ENCODE peak calls at places on chromosomes 2 and 18, in seven cellular contexts. J, K, W, U, O, R and X are unnamed samples. For H3K9me3 and H3K27me3, the result is how much of the 10 kb centered on the place peaks cover.

GRCh38 chr2:42125887-42126594 is 43.1 kb upstream of the EML4 start:
- DNase-seq in J (no peak), K (peak), R (peak), U (no peak), W (no peak), O (no peak), X (peak)

GRCh38 chr2:101844055-101844635 is 146.6 kb downstream of the MAP4K4 start:
- DNase-seq in O (no peak), J (no peak), R (no peak), W (no peak), U (no peak), K (no peak), X (no peak)

GRCh38 chr18:69397096-69397495 is 3.6 kb upstream of the DOK6 start:
- DNase-seq in J (no peak), O (no peak), W (no peak), U (no peak), K (peak), R (no peak), X (no peak)

GRCh38 chr2:36861896-36862295 is 104.4 kb downstream of the STRN start:
- DNase-seq in W (no peak), K (no peak), U (no peak), R (no peak), J (no peak), O (no peak), X (no peak)

GRCh38 chr2:101109451-101110140 is 41.6 kb downstream of the TBC1D8 start:
- DNase-seq in U (no peak), K (no peak), R (no peak), W (no peak), J (no peak), O (peak), X (no peak)

GRCh38 chr2:207133862-207134519 is 31.8 kb downstream of the KLF7 start:
- DNase-seq in J (no peak), W (peak), K (peak), R (peak), O (no peak), U (no peak), X (peak)

GRCh38 chr2:195561205-195562032 is 95.6 kb upstream of the SLC39A10 start:
- DNase-seq in U (no peak), R (no peak), K (no peak), W (no peak), O (no peak), J (no peak), X (no peak)

GRCh38 chr2:49002750-49003149 is 151.6 kb downstream of the FSHR start:
- DNase-seq in R (peak), J (no peak), K (no peak), W (no peak), U (no peak), O (no peak), X (no peak)

GRCh38 chr18:9017900-9018217 is 84.6 kb upstream of the NDUFV2 start:
- DNase-seq in O (no peak), U (no peak), J (no peak), R (no peak), K (no peak), W (no peak), X (no peak)

GRCh38 chr18:47701133-47701532 is 229.3 kb downstream of the SMAD2 start:
- DNase-seq in O (no peak), J (no peak), R (no peak), U (no peak), K (no peak), W (no peak), X (no peak)

GRCh38 chr18:68532328-68532885 is 182.5 kb downstream of the TMX3 start:
- DNase-seq in O (no peak), J (no peak), R (no peak), K (peak), U (no peak), W (no peak), X (no peak)

GRCh38 chr18:9147440-9148238 is 11.1 kb downstream of the ANKRD12 start:
- DNase-seq in W (no peak), J (peak), K (peak), U (peak), R (no peak), O (peak), X (peak)

GRCh38 chr18:26436176-26437031 is 111.9 kb downstream of the KCTD1 start:
- DNase-seq in K (no peak), W (no peak), J (no peak), R (no peak), O (no peak), U (peak), X (no peak)

GRCh38 chr18:74456409-74457042 is 582 bp downstream of the DIPK1C start:
- DNase-seq in O (peak), W (no peak), K (peak), U (no peak), R (no peak), J (no peak), X (no peak)

GRCh38 chr2:132581917-132582316 is 88.1 kb downstream of the LYPD1 start:
- DNase-seq in W (no peak), K (no peak), U (no peak), O (no peak), J (no peak), R (peak), X (no peak)

GRCh38 chr2:180115675-180116074 is 108.6 kb upstream of the CWC22 start:
- DNase-seq in O (no peak), R (no peak), K (no peak), J (no peak), W (no peak), U (no peak), X (no peak)

GRCh38 chr18:28438381-28438780 is 261.5 kb upstream of the CDH2 start:
- DNase-seq in O (no peak), U (no peak), K (no peak), J (no peak), W (no peak), R (no peak), X (no peak)

GRCh38 chr18:47717257-47717656 is 213.2 kb downstream of the SMAD2 start:
- DNase-seq in K (no peak), J (no peak), W (no peak), O (no peak), R (no peak), U (no peak), X (no peak)

GRCh38 chr2:33366473-33366872 is 110.0 kb upstream of the RASGRP3 start:
- DNase-seq in R (no peak), K (no peak), W (no peak), U (no peak), J (no peak), O (no peak), X (no peak)

GRCh38 chr2:6822394-6822793 is 43.3 kb downstream of the CMPK2 start:
- DNase-seq in W (no peak), O (no peak), J (no peak), K (no peak), U (no peak), R (no peak), X (no peak)

GRCh38 chr2:221818569-221818968 is 246.5 kb upstream of the EPHA4 start:
- DNase-seq in R (no peak), W (no peak), K (no peak), U (no peak), O (no peak), J (no peak), X (no peak)

GRCh38 chr2:196328088-196328680 is 156.8 kb upstream of the STK17B start:
- DNase-seq in O (no peak), K (no peak), W (no peak), J (no peak), U (no peak), R (no peak), X (no peak)

GRCh38 chr2:104933518-104933917 is 79.6 kb downstream of the POU3F3 start:
- DNase-seq in K (no peak), W (no peak), R (no peak), U (no peak), O (no peak), J (no peak), X (no peak)

GRCh38 chr2:220104871-220105351 is 477.5 kb downstream of the SLC4A3 start:
- DNase-seq in W (no peak), U (no peak), R (no peak), J (no peak), K (peak), O (peak), X (no peak)

GRCh38 chr18:58861353-58861752 is 3.3 kb upstream of the ZNF532 start:
- DNase-seq in U (no peak), K (peak), R (no peak), O (peak), J (no peak), W (no peak), X (no peak)

GRCh38 chr2:53234548-53234903 is 533.1 kb upstream of the CHAC2 start:
- DNase-seq in R (no peak), J (no peak), U (no peak), W (no peak), O (no peak), K (peak), X (no peak)

GRCh38 chr2:98751748-98752147 is 20.8 kb upstream of the MGAT4A start:
- DNase-seq in K (no peak), U (no peak), R (no peak), W (no peak), O (no peak), J (no peak), X (no peak)

GRCh38 chr2:147440694-147441093 is 404.1 kb upstream of the ACVR2A start:
- DNase-seq in O (no peak), U (no peak), R (no peak), K (peak), W (no peak), J (no peak), X (no peak)

GRCh38 chr18:8943900-8944870 is 158.3 kb upstream of the NDUFV2 start:
- DNase-seq in J (no peak), R (no peak), U (no peak), W (no peak), K (no peak), O (no peak), X (no peak)

GRCh38 chr2:32937602-32938450 is 8.9 kb upstream of the LTBP1 start:
- DNase-seq in O (peak), U (no peak), J (no peak), K (peak), R (no peak), W (no peak), X (no peak)

GRCh38 chr2:215483431-215483830 is 47.6 kb upstream of the FN1 start:
- DNase-seq in O (no peak), R (no peak), W (no peak), J (no peak), K (no peak), U (no peak), X (no peak)

GRCh38 chr18:43265465-43265864 is 11.8 kb downstream of the SYT4 start:
- DNase-seq in W (no peak), J (no peak), K (no peak), U (no peak), R (no peak), O (no peak), X (no peak)

GRCh38 chr2:237412646-237413292 is 1.2 kb downstream of the COL6A3 start:
- DNase-seq in J (no peak), R (no peak), K (no peak), W (no peak), O (no peak), U (no peak), X (no peak)

GRCh38 chr2:136423516-136423996 is 305.6 kb upstream of the CXCR4 start:
- DNase-seq in W (peak), J (peak), K (peak), U (peak), O (peak), R (peak), X (no peak)

GRCh38 chr2:240344904-240345303 is 90.6 kb upstream of the GPC1 start:
- DNase-seq in R (no peak), J (no peak), W (no peak), U (no peak), K (no peak), O (no peak), X (no peak)

GRCh38 chr2:67340118-67341011 is 56.8 kb upstream of the ETAA1 start:
- DNase-seq in J (no peak), O (peak), R (no peak), K (no peak), U (no peak), W (no peak), X (no peak)

GRCh38 chr18:79738565-79739439 is 58.9 kb upstream of the KCNG2 start:
- DNase-seq in K (no peak), U (no peak), J (no peak), W (no peak), R (peak), O (no peak), X (no peak)

GRCh38 chr2:138445227-138445626 is 56.3 kb upstream of the SPOPL start:
- DNase-seq in R (no peak), J (no peak), O (no peak), K (no peak), W (no peak), U (no peak), X (no peak)

GRCh38 chr2:20356042-20356441 is 5.4 kb upstream of the PUM2 start:
- DNase-seq in J (no peak), K (no peak), R (no peak), W (no peak), U (no peak), O (no peak), X (no peak)

GRCh38 chr2:107588960-107589542 is 237.6 kb upstream of the RGPD4 start:
- DNase-seq in K (no peak), J (no peak), R (no peak), O (no peak), W (no peak), U (no peak), X (no peak)

GRCh38 chr2:109440507-109441156 is 173.1 kb downstream of the SEPTIN10 start:
- DNase-seq in W (no peak), U (no peak), K (no peak), J (no peak), O (no peak), R (no peak), X (peak)
- H3K9me3 ChIP-seq in W (under half), U (under half), K (under half), J (under half), O (under half), R (under half), X (under half)

GRCh38 chr2:176088048-176088936 is 4.2 kb upstream of the HOXD13 start:
- DNase-seq in K (peak), R (no peak), U (peak), O (peak), J (peak), W (peak), X (no peak)
- H3K27me3 ChIP-seq in K (half or more), R (half or more), U (under half), O (half or more), J (half or more), W (half or more), X (half or more)

GRCh38 chr2:233801357-233802131 is 23.4 kb downstream of the MROH2A start:
- DNase-seq in O (no peak), K (no peak), U (no peak), J (no peak), W (no peak), R (no peak), X (no peak)
- TF ChIP-seq CTCF in O (no peak), K (no peak), U (no peak), J (no peak), W (no peak), R (no peak), X (no peak)

GRCh38 chr2:79554899-79555298 is 42.0 kb downstream of the CTNNA2 start:
- DNase-seq in W (no peak), O (no peak), R (no peak), J (no peak), K (no peak), U (no peak), X (no peak)
- H3K9me3 ChIP-seq in W (under half), O (under half), R (under half), J (under half), K (under half), U (half or more), X (under half)

GRCh38 chr2:54332386-54332785 is 76.4 kb upstream of the TSPYL6 start:
- DNase-seq in J (no peak), R (no peak), W (no peak), U (no peak), K (no peak), O (no peak), X (no peak)

GRCh38 chr2:54330226-54331094 is 74.4 kb upstream of the TSPYL6 start:
- DNase-seq in O (peak), W (peak), R (peak), K (peak), J (peak), U (peak), X (peak)

GRCh38 chr2:54331095-54331835 is 75.2 kb upstream of the TSPYL6 start:
- DNase-seq in J (no peak), K (no peak), U (no peak), W (no peak), O (no peak), R (no peak), X (no peak)

GRCh38 chr2:54325148-54325547 is 69.1 kb upstream of the TSPYL6 start:
- DNase-seq in K (no peak), O (no peak), U (no peak), J (no peak), W (no peak), R (no peak), X (no peak)

DNA sequence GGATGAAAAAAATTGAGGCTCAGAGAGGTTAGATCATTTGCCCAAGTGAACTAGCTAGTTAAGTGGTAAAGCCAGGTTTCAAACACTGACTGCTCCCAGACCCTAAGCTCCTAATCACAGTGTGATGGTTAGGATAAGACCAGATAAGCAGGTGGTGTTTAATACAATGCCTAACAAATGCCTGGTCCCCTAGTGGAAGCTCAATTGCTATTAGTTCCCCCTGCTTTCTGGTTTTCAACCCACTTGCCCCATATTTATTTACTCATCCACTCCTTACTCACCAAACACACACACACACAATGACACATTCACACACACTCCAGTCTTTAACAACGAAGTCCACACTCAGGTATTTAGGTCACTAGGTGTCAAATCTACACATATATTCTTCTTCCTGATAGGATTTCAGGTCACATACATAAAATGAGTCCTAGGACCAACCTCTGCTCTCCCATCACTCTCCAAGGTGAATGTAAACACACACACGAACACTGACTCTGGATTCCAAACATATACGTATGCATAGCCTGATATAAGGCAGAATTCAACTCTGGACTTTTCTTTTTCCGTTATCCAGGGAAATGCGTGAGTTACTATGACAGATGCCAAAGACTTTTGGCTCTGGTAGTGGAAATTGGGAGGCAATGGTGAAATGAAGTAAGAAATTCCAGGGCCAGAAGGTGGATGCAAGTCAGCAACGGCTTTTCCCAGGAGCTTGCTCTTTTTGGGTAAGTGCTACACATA is 73.6 kb upstream of the TSPYL6 start:
- DNase-seq in J (no peak), R (no peak), U (peak), O (no peak), K (no peak), W (no peak), X (no peak)
- H3K27me3 ChIP-seq in J (under half), R (under half), U (under half), O (under half), K (under half), W (under half), X (under half)

DNA sequence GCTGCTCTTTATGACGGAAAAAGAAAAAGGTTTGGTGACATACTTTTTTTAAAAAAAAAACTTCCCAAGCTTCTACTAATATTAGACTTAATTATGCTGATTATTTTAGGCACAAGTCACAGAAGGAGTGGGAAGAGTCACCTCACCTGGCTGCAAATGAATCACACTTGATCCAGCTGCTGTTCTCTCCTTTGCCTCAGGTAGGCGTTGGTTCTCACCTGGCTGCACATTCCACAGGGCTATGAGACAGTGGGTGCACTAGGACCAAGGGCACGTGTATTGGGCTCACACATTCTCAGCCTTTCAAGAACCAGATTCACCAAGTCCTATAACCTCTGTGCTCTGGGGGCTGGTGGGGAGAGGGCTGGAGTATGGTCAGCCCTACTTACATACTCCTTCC is 93.3 kb downstream of the TGFA start:
- DNase-seq in J (no peak), W (no peak), O (no peak), U (no peak), R (no peak), K (no peak), X (no peak)
- TF ChIP-seq CTCF in J (no peak), W (no peak), O (no peak), U (peak), R (no peak), K (no peak), X (no peak)

GRCh38 chr18:50895350-50896045 is 16.6 kb downstream of the ME2 start:
- DNase-seq in W (no peak), R (no peak), K (no peak), O (no peak), U (no peak), J (no peak), X (no peak)
- H3K9me3 ChIP-seq in W (under half), R (under half), K (under half), O (under half), U (under half), J (under half), X (under half)

GRCh38 chr18:905307-905947 is 756 bp downstream of the ADCYAP1 start:
- DNase-seq in K (peak), J (no peak), O (peak), U (no peak), W (no peak), R (no peak), X (no peak)

GRCh38 chr18:907880-908512 is 3.3 kb downstream of the ADCYAP1 start:
- DNase-seq in O (no peak), K (peak), W (peak), U (no peak), R (no peak), J (no peak), X (no peak)

GRCh38 chr18:907171-907879 is 2.7 kb downstream of the ADCYAP1 start:
- DNase-seq in O (peak), K (peak), J (no peak), U (no peak), R (no peak), W (peak), X (no peak)

GRCh38 chr18:905948-906415 is 1.3 kb downstream of the ADCYAP1 start:
- DNase-seq in O (no peak), W (no peak), R (no peak), K (peak), U (no peak), J (no peak), X (no peak)

DNA sequence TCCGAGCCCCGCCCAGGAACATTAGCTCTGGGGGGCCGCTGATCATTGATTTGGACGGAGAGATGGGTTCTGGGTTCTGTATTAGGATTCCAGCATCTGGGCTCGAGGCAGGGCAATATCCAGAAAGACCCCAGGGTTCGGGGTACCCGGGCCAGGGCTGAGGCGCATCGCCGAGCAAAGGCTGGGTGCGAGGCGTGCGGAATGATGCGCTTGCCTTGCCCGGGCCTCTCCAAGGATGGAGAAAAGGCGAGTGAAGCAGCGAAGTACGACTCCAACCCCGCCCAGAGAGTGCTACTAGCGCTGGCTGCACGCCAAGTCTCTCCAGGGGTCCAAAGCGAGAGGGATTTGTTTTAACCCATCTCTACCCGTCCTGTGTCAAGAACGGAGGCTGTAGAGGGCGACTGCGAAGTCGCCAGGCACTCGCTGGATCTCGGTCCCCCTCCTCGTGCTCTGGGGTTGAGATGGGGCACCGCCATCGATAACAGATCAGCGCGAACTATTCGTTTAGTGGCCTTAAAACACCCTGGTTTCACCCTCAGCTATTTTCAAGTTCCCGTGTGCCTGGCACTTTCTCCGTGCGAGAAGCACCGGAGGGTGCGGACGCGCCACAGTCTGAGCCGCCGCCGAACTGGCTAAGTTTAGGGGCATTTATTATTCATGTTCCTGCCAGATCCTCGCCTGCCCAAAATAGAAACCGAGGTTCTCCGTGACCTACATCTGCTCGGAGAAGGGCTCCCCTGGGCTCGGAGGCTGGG is 1.9 kb downstream of the ADCYAP1 start:
- DNase-seq in J (no peak), U (no peak), K (peak), R (no peak), O (no peak), W (no peak), X (no peak)
- H3K27me3 ChIP-seq in J (half or more), U (under half), K (half or more), R (half or more), O (half or more), W (half or more), X (half or more)